ENCODE peak calls at places on chromosome 4, in five cellular contexts. M is GM12878, X is H1, Z is K562, D is HepG2. K is an unnamed sample.

GRCh38 chr4:41185614-41186609 is 28.4 kb downstream of the APBB2 start:
- DNase-seq in X (no peak), D (no peak), M (no peak), Z (no peak), K (no peak)

GRCh38 chr4:55358668-55359067 is 12.6 kb downstream of the SRD5A3 start:
- DNase-seq in Z (no peak), X (no peak), D (no peak), M (peak), K (peak)

GRCh38 chr4:68466185-68466584 is 18.9 kb downstream of the TMPRSS11E start:
- DNase-seq in Z (no peak), M (no peak), D (no peak), X (no peak), K (peak)

GRCh38 chr4:5619913-5620625 is 88.3 kb downstream of the EVC2 start:
- DNase-seq in M (no peak), D (no peak), X (no peak), Z (no peak), K (no peak)

GRCh38 chr4:144178414-144178813 is 37.9 kb upstream of the GYPA start:
- DNase-seq in X (no peak), Z (no peak), M (no peak), D (no peak), K (no peak)

GRCh38 chr4:114378306-114378903 is 220.2 kb upstream of the UGT8 start:
- DNase-seq in D (no peak), M (no peak), Z (no peak), X (no peak), K (no peak)

GRCh38 chr4:81919238-81919637 is 447.5 kb upstream of the RASGEF1B start:
- DNase-seq in D (peak), M (no peak), Z (peak), X (no peak), K (peak)

GRCh38 chr4:40183615-40184411 is 13.0 kb upstream of the RHOH start:
- DNase-seq in Z (no peak), D (no peak), X (peak), M (no peak), K (no peak)

GRCh38 chr4:10093273-10093621 is 23.4 kb downstream of the WDR1 start:
- DNase-seq in X (no peak), D (no peak), Z (no peak), M (no peak), K (no peak)

GRCh38 chr4:122797405-122798094 is 29.1 kb upstream of the FGF2 start:
- DNase-seq in D (no peak), X (no peak), Z (no peak), M (no peak), K (no peak)

GRCh38 chr4:107125496-107125895 is 89.4 kb upstream of the DKK2 start:
- DNase-seq in D (no peak), Z (no peak), X (no peak), M (no peak), K (no peak)

GRCh38 chr4:38204317-38205060 is 244.3 kb downstream of the PTTG2 start:
- DNase-seq in M (no peak), D (no peak), X (no peak), Z (no peak), K (no peak)

GRCh38 chr4:101037938-101038413 is 309.4 kb downstream of the PPP3CA start:
- DNase-seq in D (no peak), M (no peak), Z (no peak), X (no peak), K (no peak)

GRCh38 chr4:146582864-146583263 is 55.8 kb upstream of the POU4F2 start:
- DNase-seq in D (no peak), M (no peak), Z (no peak), X (no peak), K (peak)

GRCh38 chr4:77493829-77494551 is 111.6 kb upstream of the CXCL13 start:
- DNase-seq in D (no peak), Z (no peak), X (no peak), M (no peak), K (no peak)

DNA sequence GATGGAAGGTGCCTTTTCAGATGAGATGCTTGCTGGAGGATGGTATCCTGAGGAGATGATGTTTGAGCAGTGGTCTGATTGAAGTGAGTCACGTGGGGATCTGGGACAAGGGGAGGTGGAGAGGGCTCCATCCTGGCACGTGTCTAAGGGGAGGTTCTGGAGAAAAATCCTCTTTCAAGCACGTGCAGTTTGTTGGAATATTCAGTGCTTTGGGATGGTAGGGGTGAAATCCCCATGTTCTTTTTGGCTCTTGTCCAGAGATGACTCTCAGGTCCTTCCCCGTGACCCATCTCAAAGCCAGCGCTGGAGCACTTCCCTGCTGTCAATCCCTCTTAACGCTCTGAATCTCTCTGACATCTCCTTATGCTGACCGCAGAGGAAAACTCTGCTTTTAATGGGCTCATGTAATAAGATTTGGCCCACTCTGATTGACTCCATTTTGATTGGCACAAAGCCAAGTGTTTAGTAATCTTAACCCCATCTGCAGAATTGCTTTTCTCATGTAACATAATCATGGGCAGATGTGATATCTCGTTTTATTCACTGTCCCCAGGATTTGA is 10.8 kb upstream of the KLKB1 start:
- DNase-seq in Z (no peak), X (no peak), D (no peak), M (no peak), K (no peak)
- TF ChIP-seq CEBPB in Z (no peak), X (no peak), D (no peak), M (no peak), K (no peak)

GRCh38 chr4:99679204-99679603 is 21.6 kb upstream of the C4orf54 start:
- DNase-seq in M (no peak), Z (no peak), X (no peak), D (no peak), K (no peak)
- TF ChIP-seq JUND in M (no peak), Z (no peak), X (no peak), D (no peak), K (no peak)

GRCh38 chr4:110442309-110442708 is 33.6 kb upstream of the ENPEP start:
- DNase-seq in Z (no peak), D (no peak), M (no peak), X (no peak), K (no peak)
- TF ChIP-seq ATF3 in Z (no peak), D (no peak), M (no peak), X (no peak), K (no peak)

DNA sequence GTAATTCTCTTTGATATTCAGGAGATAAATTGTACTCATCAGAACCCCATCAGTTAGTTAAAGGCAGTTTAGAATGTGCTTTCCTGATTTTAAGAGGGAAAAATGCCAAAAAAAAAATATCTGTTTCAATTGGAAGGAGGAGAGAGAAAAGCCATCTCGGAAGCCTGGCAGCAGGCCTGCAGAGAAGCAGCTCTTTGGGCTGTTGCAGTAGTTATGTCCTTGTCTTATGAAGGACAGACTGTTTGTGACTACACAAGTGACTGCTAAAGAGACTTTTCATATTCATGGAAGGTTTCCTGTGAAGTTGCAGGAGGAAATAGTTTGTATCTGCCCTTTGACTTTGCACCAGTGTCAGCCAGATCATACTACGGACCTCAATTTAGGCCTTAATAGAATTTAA is 88.8 kb downstream of the DCLK2 start:
- DNase-seq in D (no peak), M (no peak), X (no peak), Z (no peak), K (no peak)
- TF ChIP-seq CEBPB in D (no peak), M (no peak), X (no peak), Z (no peak), K (no peak)

GRCh38 chr4:3870567-3870962 is 104.4 kb downstream of the ADRA2C start:
- DNase-seq in X (no peak), M (no peak), D (no peak), Z (no peak), K (no peak)
- TF ChIP-seq JUND in X (no peak), M (no peak), D (no peak), Z (no peak), K (no peak)

GRCh38 chr4:139892973-139893736 is 227.5 kb downstream of the MGST2 start:
- DNase-seq in D (no peak), X (no peak), M (no peak), Z (no peak), K (no peak)
- TF ChIP-seq ATF3 in D (no peak), X (no peak), M (no peak), Z (no peak), K (no peak)

GRCh38 chr4:102734591-102735385 is 26.0 kb downstream of the MANBA start:
- DNase-seq in Z (no peak), D (peak), X (no peak), M (peak), K (no peak)
- TF ChIP-seq CEBPB in Z (no peak), D (no peak), X (no peak), M (no peak), K (no peak)

DNA sequence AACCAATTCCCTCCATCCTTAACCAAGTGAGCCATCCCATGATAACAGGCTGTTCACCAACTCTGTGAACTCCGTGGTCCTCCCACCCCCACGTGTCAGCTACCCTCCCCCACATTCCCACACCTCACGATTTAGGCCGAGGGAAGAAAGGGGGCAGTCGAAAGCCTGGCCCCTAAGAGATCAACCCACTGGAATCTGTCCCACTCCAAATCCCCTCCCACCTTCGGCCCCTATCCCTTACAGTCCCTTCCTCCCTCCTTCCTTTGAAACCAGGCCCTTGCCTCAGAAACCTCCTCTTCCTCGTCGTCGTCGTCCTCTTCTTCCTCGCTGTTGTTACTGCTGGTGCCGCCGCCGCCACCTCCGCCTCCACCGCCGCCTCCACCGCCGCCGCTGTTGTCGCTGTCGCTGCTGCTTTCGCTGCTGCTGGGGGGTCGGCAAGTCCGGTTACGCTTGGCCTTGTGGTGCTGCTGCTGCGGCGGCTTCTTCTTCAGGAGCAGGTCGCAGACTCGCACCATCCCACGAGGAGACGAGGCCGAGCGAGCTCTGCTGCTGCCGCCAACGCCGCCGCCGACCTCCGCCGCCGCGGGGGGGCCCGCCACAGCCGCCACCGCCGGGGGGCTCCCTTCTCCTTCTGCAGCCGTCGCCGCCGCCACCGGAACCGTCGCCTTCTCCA is 467 bp downstream of the ANKRD17 start:
- DNase-seq in Z (peak), X (peak), M (no peak), D (peak), K (no peak)
- TF ChIP-seq JUND in Z (no peak), X (no peak), M (no peak), D (no peak), K (no peak)